ENCODE peak calls at places on chromosomes 5 and 9, in eight cellular contexts. K is HT1080, S is MV-4-11, R is cardiac muscle cell, B is glomerular endothelial cell, O is activated T-helper 1 cell treated with Interleukin-2 at 50 U/mL for 16 hours, I is pancreas, A is T-cell. P is an unnamed sample.
A peak's percentile ranks its signal among the peaks of the same experiment; 100 is the strongest.

GRCh38 chr5:91955610-91956009 is 572.5 kb upstream of the ARRDC3 start:
- DNase-seq in K (no peak), S (no peak), R (peak; percentile 17), B (no peak), O (no peak), I (peak; percentile 40), A (no peak), P (no peak)

GRCh38 chr9:38371495-38371894 is 21.0 kb upstream of the ALDH1B1 start:
- DNase-seq in K (no peak), S (peak; percentile 10), R (peak; percentile 20), B (no peak), O (no peak), I (no peak), A (no peak), P (no peak)

GRCh38 chr9:91817493-91818225 is 132.4 kb downstream of the ROR2 start:
- DNase-seq in K (no peak), S (no peak), R (peak; percentile 87), B (no peak), O (no peak), I (no peak), A (no peak), P (no peak)

GRCh38 chr9:100437860-100438805 is 11.2 kb downstream of the MSANTD3 start:
- DNase-seq in K (peak; percentile 66), S (peak; percentile 42), R (peak; percentile 83), B (peak; percentile 71), O (peak; percentile 34), I (peak; percentile 62), A (peak; percentile 16), P (peak; percentile 77)

GRCh38 chr9:80285325-80285724 is 713.6 kb downstream of the TLE4 start:
- DNase-seq in K (no peak), S (no peak), R (peak; percentile 2), B (no peak), O (no peak), I (no peak), A (no peak), P (no peak)

GRCh38 chr9:88952086-88952615 is 39.1 kb upstream of the S1PR3 start:
- DNase-seq in K (no peak), S (no peak), R (no peak), B (no peak), O (no peak), I (no peak), A (no peak), P (no peak)

GRCh38 chr9:20620658-20621552 is 1.4 kb downstream of the MLLT3 start:
- DNase-seq in K (no peak), S (no peak), R (peak; percentile 48), B (no peak), O (peak; percentile 46), I (peak; percentile 31), A (peak; percentile 63), P (peak; percentile 37)

GRCh38 chr5:73940026-73940425 is 314.0 kb downstream of the ARHGEF28 start:
- DNase-seq in K (peak; percentile 27), S (no peak), R (peak; percentile 38), B (no peak), O (no peak), I (no peak), A (no peak), P (no peak)

P was measured in lung.